ENCODE peak calls at places on chromosomes 11 and 22, in eight cellular contexts. B, A, H, K, D, I, U and W are unnamed samples.

GRCh38 chr11:6298605-6299004 is 21.7 kb downstream of the CAVIN3 start:
- DNase-seq in U (peak; percentile 33), H (peak; percentile 28), B (peak; percentile 59), D (peak; percentile 44), A (peak; percentile 9), I (no peak), K (peak; percentile 73), W (no peak)

GRCh38 chr11:13663631-13664071 is 4.8 kb upstream of the FAR1 start:
- DNase-seq in I (no peak), U (no peak), A (peak; percentile 51), K (no peak), B (no peak), H (peak; percentile 72), D (no peak), W (no peak)

GRCh38 chr11:22671751-22672150 is 5.3 kb downstream of the GAS2 start:
- DNase-seq in H (no peak), I (no peak), U (no peak), D (no peak), B (no peak), A (peak; percentile 27), K (no peak), W (no peak)

GRCh38 chr11:26766996-26767395 is 45.1 kb upstream of the SLC5A12 start:
- DNase-seq in K (no peak), B (no peak), I (no peak), H (no peak), U (no peak), A (peak; percentile 66), D (no peak), W (no peak)

GRCh38 chr11:73262851-73263495 is 9.2 kb upstream of the P2RY6 start:
- DNase-seq in H (peak; percentile 57), K (no peak), D (no peak), B (no peak), U (no peak), I (peak; percentile 27), A (peak; percentile 40), W (no peak)

GRCh38 chr11:47186937-47187681 is 875 bp upstream of the PACSIN3 start:
- DNase-seq in I (no peak), U (peak; percentile 85), H (peak; percentile 29), K (peak; percentile 86), B (peak; percentile 87), A (peak; percentile 48), D (peak; percentile 78), W (no peak)

GRCh38 chr11:134356656-134357544 is 25.1 kb downstream of the GLB1L2 start:
- DNase-seq in A (no peak), K (no peak), I (peak; percentile 22), D (no peak), B (no peak), U (no peak), H (no peak), W (no peak)

GRCh38 chr11:11316651-11317050 is 36.4 kb downstream of the CSNK2A3 start:
- DNase-seq in U (no peak), K (no peak), B (no peak), D (no peak), I (no peak), H (no peak), A (no peak), W (no peak)

GRCh38 chr22:25162561-25162960 is 37.1 kb upstream of the CRYBB3 start:
- DNase-seq in H (no peak), K (no peak), U (no peak), I (no peak), B (no peak), D (no peak), A (no peak), W (no peak)

GRCh38 chr11:87405356-87405755 is 367.6 kb downstream of the TMEM135 start:
- DNase-seq in K (no peak), I (no peak), H (no peak), B (no peak), U (no peak), A (no peak), D (no peak), W (no peak)

GRCh38 chr11:95764267-95764898 is 25.2 kb downstream of the FAM76B start:
- DNase-seq in I (no peak), K (peak; percentile 61), D (no peak), U (no peak), A (peak; percentile 55), B (no peak), H (peak; percentile 37), W (no peak)

GRCh38 chr11:27913650-27914049 is 194.3 kb downstream of the KIF18A start:
- DNase-seq in B (no peak), D (no peak), K (no peak), U (no peak), H (peak; percentile 55), I (no peak), A (peak; percentile 83), W (no peak)

GRCh38 chr11:35740061-35740824 is 77.7 kb downstream of the TRIM44 start:
- DNase-seq in H (no peak), U (no peak), B (no peak), A (no peak), I (no peak), K (no peak), D (no peak), W (no peak)

GRCh38 chr11:121406291-121406690 is 45.8 kb upstream of the SORL1 start:
- DNase-seq in A (no peak), U (no peak), K (no peak), I (no peak), B (no peak), H (no peak), D (no peak), W (no peak)

GRCh38 chr11:78731008-78731407 is 156.3 kb upstream of the NARS2 start:
- DNase-seq in A (no peak), U (no peak), K (no peak), I (no peak), H (no peak), B (no peak), D (no peak), W (no peak)

GRCh38 chr11:5564259-5565019 is 16.1 kb upstream of the OR52H1 start:
- DNase-seq in B (no peak), H (peak; percentile 65), I (no peak), D (no peak), K (no peak), U (no peak), A (peak; percentile 53), W (no peak)

GRCh38 chr22:22748297-22748743 is 103.9 kb downstream of the GGTLC2 start:
- DNase-seq in H (peak; percentile 31), A (peak; percentile 23), U (peak; percentile 44), D (no peak), B (no peak), K (no peak), I (no peak), W (peak; percentile 8)

DNA sequence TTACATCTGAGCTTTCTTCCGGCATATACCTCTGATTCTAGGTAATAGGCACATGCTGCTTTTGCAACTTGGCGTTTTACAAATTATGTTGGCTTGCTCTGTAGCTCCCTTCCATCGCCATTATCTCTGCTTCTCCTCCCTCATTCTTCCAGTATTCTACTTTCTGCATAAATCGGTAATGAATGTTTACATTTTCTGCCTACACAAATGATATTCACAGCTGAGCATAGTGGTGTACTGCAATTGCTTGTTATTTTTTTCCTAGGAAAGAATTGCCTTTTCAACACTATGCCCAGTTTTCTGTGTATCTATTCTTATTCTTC is 18.9 kb downstream of the MED15 start:
- DNase-seq in I (no peak), U (no peak), K (no peak), D (no peak), H (no peak), B (no peak), A (no peak), W (no peak)
- H3K27ac ChIP-seq in I (no peak overlapping the region), U (no peak overlapping the region), K (peak overlapping the region; percentile 60), D (peak overlapping the region; percentile 28), H (peak overlapping the region; percentile 81), B (no peak overlapping the region), A (peak overlapping the region; percentile 79), W (no peak overlapping the region)

GRCh38 chr11:34105957-34106504 is 602 bp downstream of the NAT10 start:
- DNase-seq in I (no peak), B (no peak), A (peak; percentile 34), U (no peak), K (no peak), H (no peak), D (no peak), W (no peak)

GRCh38 chr11:34104680-34105078 is 750 bp upstream of the NAT10 start:
- DNase-seq in D (no peak), K (no peak), H (no peak), I (no peak), U (no peak), A (no peak), B (no peak), W (no peak)

DNA sequence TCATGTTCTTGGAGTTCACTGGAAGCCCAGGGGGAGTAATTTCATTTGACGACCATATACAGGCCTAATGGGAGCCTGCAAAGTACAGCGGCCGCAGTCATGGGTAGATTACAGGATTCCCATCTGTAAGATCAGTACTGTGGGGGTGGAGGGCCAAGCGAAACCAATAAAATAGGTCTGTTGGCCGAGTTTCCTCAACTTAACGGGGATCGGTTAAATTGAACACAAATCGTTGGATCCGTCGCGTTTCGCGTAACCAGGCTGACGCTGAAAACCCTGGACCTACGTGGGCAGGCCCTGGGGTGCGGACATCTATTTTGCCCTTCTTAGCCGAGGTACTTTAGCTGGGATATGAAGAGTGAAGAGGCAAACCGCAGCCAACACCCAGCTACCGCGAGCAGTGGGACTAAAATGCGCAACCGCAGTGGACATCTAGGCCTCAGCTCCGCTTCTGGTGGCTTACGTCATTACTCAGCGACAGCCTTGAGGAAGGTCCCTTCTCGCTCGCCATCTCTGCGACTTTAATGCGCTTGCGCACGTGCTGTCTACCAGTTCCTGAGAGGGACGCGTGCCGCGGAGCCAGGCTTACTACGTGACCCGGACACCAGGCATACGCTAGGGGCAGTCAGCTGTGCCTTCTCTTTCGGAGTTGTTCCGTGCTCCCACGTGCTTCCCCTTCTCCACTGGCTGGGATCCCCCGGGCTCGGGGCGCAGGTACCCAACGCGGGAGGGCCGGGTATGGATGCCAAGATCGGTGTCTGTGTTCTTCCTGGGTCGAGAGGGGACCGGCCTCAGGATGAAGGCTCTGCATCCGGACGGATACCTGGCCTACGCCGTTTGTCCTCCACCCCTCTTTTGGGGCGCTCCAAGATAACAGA is at the start of gene NAT10:
- DNase-seq in A (peak; percentile 98), D (peak; percentile 96), H (peak; percentile 99), B (peak; percentile 98), U (peak; percentile 98), K (peak; percentile 99), I (peak; percentile 93), W (peak; percentile 94)
- TF ChIP-seq CTCF in A (peak; percentile 15), D (peak; percentile 32), H (no peak), B (no peak), U (no peak), K (peak; percentile 16), I (peak; percentile 24), W (no peak)

DNA sequence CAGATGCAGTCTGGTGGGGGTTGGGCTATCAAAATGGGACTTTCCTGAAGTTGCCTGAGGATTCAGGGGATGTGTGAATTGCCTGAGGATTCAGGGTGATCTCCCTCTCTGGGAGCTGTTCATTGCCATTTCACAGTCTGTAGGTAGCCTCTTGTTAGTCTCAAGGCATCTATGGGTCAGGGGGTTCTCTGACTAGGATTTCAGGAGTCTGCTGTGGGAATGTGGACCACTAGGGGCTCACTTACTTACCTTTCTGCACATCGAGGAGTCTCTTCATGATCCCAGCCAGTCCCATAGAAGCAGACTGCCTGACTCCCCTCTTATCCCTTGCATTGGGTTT is 54.0 kb downstream of the KCNQ1OT1 start:
- DNase-seq in H (no peak), K (no peak), D (no peak), A (no peak), U (no peak), I (no peak), B (no peak), W (no peak)
- H3K9me3 ChIP-seq in H (peaks cover 25% of the 10 kb centered on the region), K (no peaks in the 10 kb centered on the region), D (peaks cover 100% of the 10 kb centered on the region), A (peaks cover 3% of the 10 kb centered on the region), U (no peaks in the 10 kb centered on the region), I (peaks cover 78% of the 10 kb centered on the region), B (peaks cover 4% of the 10 kb centered on the region), W (peaks cover 75% of the 10 kb centered on the region)

GRCh38 chr11:72239849-72240460 is 4.0 kb downstream of the PHOX2A start:
- DNase-seq in I (no peak), D (peak; percentile 65), H (no peak), B (peak; percentile 71), U (peak; percentile 26), K (peak; percentile 57), A (peak; percentile 11), W (no peak)
- H3K27ac ChIP-seq in I (peak overlapping the region; percentile 52), D (peak overlapping the region; percentile 63), H (no peak overlapping the region), B (no peak overlapping the region), U (no peak overlapping the region), K (no peak overlapping the region), A (no peak overlapping the region), W (no peak overlapping the region)